ENCODE peak calls at places on chromosomes 5 and 9, in five cellular contexts. R is GM12878, C is SK-N-SH, F is HepG2, T is K562. Q is an unnamed sample.

GRCh38 chr5:140764177-140765020 is 21.5 kb upstream of the PCDHA1 start:
- DNase-seq in C (no peak), T (no peak), F (no peak), R (no peak), Q (no peak)

GRCh38 chr5:9621379-9621903 is 8.7 kb downstream of the TAS2R1 start:
- DNase-seq in T (no peak), C (peak; percentile 56), F (no peak), R (no peak), Q (no peak)

GRCh38 chr9:8348756-8349155 is 549.2 kb upstream of the DMAC1 start:
- DNase-seq in R (no peak), F (no peak), C (no peak), T (no peak), Q (no peak)

GRCh38 chr5:139551490-139551889 is 9.6 kb upstream of the UBE2D2 start:
- DNase-seq in T (no peak), C (peak; percentile 6), F (no peak), R (no peak), Q (no peak)

GRCh38 chr9:96294146-96294545 is 7.8 kb downstream of the HSD17B3 start:
- DNase-seq in F (no peak), C (no peak), R (no peak), T (no peak), Q (no peak)

GRCh38 chr5:174608631-174609097 is 115.7 kb upstream of the MSX2 start:
- DNase-seq in F (no peak), C (peak; percentile 42), R (no peak), T (no peak), Q (no peak)

GRCh38 chr5:1537166-1538154 is 13.7 kb upstream of the LPCAT1 start:
- DNase-seq in T (no peak), R (no peak), C (no peak), F (no peak), Q (no peak)

GRCh38 chr9:114238919-114239879 is 83.7 kb upstream of the ORM1 start:
- DNase-seq in R (no peak), T (peak; percentile 89), F (peak; percentile 20), C (peak; percentile 94), Q (no peak)

GRCh38 chr9:89849096-89849495 is 244.3 kb downstream of the GADD45G start:
- DNase-seq in T (no peak), R (no peak), F (no peak), C (no peak), Q (no peak)

GRCh38 chr9:78215706-78216105 is 20.2 kb upstream of the CEP78 start:
- DNase-seq in T (no peak), F (no peak), R (no peak), C (no peak), Q (no peak)

GRCh38 chr5:82092-82491 is 9.9 kb upstream of the PLEKHG4B start:
- DNase-seq in R (no peak), T (no peak), F (peak; percentile 52), C (no peak), Q (peak; percentile 66)

GRCh38 chr5:110082194-110082593 is 392.5 kb downstream of the MAN2A1 start:
- DNase-seq in R (no peak), T (no peak), C (no peak), F (no peak), Q (no peak)

GRCh38 chr5:149930060-149930753 is 14.4 kb downstream of the PDE6A start:
- DNase-seq in C (peak; percentile 45), F (no peak), T (no peak), R (no peak), Q (no peak)
- TF ChIP-seq GABPA in C (no peak), F (no peak), T (no peak), R (no peak), Q (no peak)

DNA sequence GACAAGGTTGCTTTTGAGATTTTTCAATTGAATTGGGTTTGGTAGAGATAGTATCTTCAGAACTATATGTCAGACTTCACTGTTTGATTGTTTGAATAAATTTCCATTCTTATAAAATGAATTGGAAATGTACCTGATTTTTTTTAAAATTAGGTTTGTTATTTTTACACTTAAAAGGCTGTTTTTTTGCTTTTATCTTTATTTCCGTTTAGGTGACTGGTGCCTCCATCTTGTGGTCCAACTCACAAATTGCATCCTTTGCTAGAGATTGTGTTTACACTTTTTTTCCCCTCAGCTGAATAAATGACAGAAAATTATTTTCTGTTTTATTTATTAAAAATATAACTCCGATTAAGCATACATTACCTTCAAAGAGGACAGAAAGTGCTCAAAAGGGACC is 15.6 kb downstream of the NDUFAF2 start:
- DNase-seq in C (peak; percentile 23), T (no peak), F (no peak), R (no peak), Q (no peak)
- TF ChIP-seq YY1 in C (no peak), T (no peak), F (no peak), R (no peak), Q (no peak)

DNA sequence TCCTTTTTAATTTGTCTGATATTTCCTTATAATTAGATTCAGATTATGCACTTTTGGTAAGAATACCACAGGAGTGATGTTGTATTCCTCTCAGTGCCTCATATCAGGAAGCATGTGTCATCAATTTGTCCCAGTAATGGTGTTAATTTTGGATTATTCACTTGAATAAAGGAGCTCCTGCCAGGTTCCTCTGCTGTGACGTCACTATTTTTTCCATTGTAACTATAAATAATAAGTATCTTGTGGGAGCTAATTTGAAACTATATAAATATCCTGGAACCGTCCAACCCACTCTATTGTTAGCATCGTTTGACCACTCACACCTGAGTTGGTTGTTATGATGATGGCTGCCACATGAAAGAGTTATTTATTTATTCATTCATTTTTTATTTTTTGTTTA is 107.9 kb downstream of the INVS start:
- DNase-seq in R (no peak), C (no peak), T (no peak), F (no peak), Q (no peak)
- TF ChIP-seq GABPA in R (no peak), C (no peak), T (no peak), F (no peak), Q (no peak)

GRCh38 chr5:79235222-79235577 is 731 bp upstream of the JMY start:
- DNase-seq in F (peak; percentile 75), R (no peak), T (no peak), C (no peak), Q (no peak)

GRCh38 chr5:79236364-79236969 is 536 bp downstream of the JMY start:
- DNase-seq in F (no peak), R (no peak), T (peak; percentile 58), C (peak; percentile 82), Q (no peak)

GRCh38 chr5:79236970-79237734 is 1.2 kb downstream of the JMY start:
- DNase-seq in T (peak; percentile 22), C (peak; percentile 76), R (no peak), F (peak; percentile 36), Q (peak; percentile 77)

GRCh38 chr5:79237735-79238560 is 2.0 kb downstream of the JMY start:
- DNase-seq in T (no peak), R (no peak), F (no peak), C (no peak), Q (no peak)

DNA sequence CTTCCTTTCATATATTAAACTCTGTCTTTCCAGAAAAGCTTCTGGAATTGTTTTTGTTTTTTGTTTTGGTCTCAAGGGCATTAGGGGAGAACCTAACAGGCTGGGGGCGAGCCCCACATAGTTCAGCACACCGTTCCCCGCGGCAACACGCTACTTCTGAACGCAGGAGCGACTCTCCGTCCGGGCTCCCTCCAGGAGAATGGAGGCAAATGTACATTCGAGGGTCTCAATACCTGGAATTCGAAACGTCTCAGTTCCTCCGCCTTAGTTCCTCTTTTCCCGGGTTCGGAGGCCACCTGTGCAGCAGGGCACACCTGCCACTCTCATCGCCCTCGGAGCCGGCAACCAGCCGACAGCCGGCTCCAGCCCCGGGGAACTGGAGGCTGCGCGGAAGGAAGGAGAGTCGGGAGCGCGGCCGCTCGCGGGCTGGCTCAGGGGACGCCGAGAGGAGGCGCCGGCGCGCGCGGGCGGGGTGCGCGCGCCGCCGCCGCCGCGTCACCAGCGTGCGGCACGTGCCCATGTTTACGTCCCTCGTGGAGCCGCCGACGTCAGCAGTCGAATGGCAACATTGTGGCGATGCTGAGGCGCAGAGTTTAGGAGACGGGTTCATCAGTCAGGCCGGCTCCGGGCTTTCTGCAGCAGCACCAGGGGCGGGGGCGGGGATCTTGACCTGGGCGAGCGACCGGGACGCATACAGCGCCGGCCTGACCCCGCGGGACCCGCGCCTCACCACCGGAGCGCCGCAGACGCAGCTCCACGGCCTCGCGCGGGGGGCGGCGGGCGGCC is at the start of gene JMY:
- DNase-seq in R (no peak), C (peak; percentile 96), F (peak; percentile 75), T (peak; percentile 90), Q (peak; percentile 80)
- TF ChIP-seq YY1 in R (no peak), C (peak; percentile 37), F (no peak), T (no peak), Q (peak; percentile 26)

GRCh38 chr5:129405222-129405621 is 54.9 kb upstream of the ADAMTS19 start:
- DNase-seq in F (no peak), T (no peak), R (no peak), C (no peak), Q (no peak)

GRCh38 chr5:129400395-129400983 is 59.6 kb upstream of the ADAMTS19 start:
- DNase-seq in T (no peak), F (no peak), R (no peak), C (peak; percentile 2), Q (no peak)

GRCh38 chr5:129410488-129410887 is 49.6 kb upstream of the ADAMTS19 start:
- DNase-seq in F (no peak), R (no peak), T (no peak), C (no peak), Q (no peak)

DNA sequence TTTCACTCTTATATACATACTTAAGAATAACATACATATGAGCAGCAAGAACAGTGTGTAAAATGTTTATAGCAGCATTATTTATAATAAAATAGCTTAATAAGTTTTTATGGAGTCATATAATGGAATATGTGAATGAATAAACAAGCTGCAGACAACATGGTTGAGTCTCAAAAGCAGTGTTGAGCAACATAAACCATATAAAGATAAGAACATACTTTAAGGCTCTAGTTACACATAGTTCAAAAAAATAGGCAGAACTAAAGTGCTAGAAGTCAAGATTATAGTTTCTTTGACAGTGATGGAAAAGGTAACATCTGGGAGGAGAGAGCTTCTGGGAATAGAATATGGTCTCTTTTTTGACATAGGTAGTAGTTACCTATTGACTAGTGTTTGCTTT is 53.7 kb upstream of the ADAMTS19 start:
- DNase-seq in F (no peak), R (no peak), C (no peak), T (no peak), Q (no peak)
- TF ChIP-seq GABPA in F (no peak), R (no peak), C (no peak), T (no peak), Q (no peak)

GRCh38 chr5:54795284-54795683 is 190.1 kb downstream of the ESM1 start:
- DNase-seq in T (no peak), F (no peak), R (no peak), C (no peak), Q (no peak)

GRCh38 chr5:54794437-54794970 is 190.9 kb downstream of the ESM1 start:
- DNase-seq in R (no peak), F (no peak), T (no peak), C (no peak), Q (no peak)

GRCh38 chr5:54799645-54800044 is 185.7 kb downstream of the ESM1 start:
- DNase-seq in C (no peak), T (no peak), R (no peak), F (no peak), Q (no peak)

GRCh38 chr5:54792611-54793404 is 192.6 kb downstream of the ESM1 start:
- DNase-seq in T (no peak), R (no peak), C (no peak), F (no peak), Q (no peak)

GRCh38 chr5:54793612-54794436 is 191.6 kb downstream of the ESM1 start:
- DNase-seq in T (no peak), R (no peak), F (no peak), C (no peak), Q (no peak)
- TF ChIP-seq YY1 in T (no peak), R (no peak), F (no peak), C (no peak), Q (no peak)